ENCODE peak calls at places on chromosomes 5 and 9, in ten cellular contexts. Q is tibial nerve, K is uterus, B is breast epithelium, U is stomach, T is A549, H is adrenal gland, W is transverse colon, C is body of pancreas, M is GM12878. Z is an unnamed sample.

GRCh38 chr5:110977927-110978326 is 93.6 kb upstream of the TSLP start:
- DNase-seq in Q (no peak), K (no peak), B (no peak), U (no peak), T (no peak), H (no peak), W (no peak), C (no peak), M (no peak), Z (no peak)

GRCh38 chr9:129665814-129666511 is 516 bp downstream of the PRRX2 start:
- DNase-seq in Q (no peak), K (no peak), B (no peak), U (no peak), T (no peak), H (no peak), W (no peak), C (no peak), M (no peak), Z (no peak)

GRCh38 chr5:159826351-159827222 is 89.7 kb upstream of the ADRA1B start:
- DNase-seq in Q (no peak), K (no peak), B (no peak), U (peak; percentile 82), T (peak; percentile 93), H (no peak), W (no peak), C (no peak), M (peak; percentile 50), Z (no peak)

GRCh38 chr5:172637122-172637580 is 3.9 kb upstream of the NEURL1B start:
- DNase-seq in Q (no peak), K (no peak), B (peak; percentile 44), U (no peak), T (peak; percentile 28), H (no peak), W (peak; percentile 92), C (no peak), M (no peak), Z (peak; percentile 73)

GRCh38 chr5:79171846-79172245 is 60.2 kb downstream of the BHMT start:
- DNase-seq in Q (no peak), K (no peak), B (no peak), U (no peak), T (no peak), H (no peak), W (no peak), C (no peak), M (no peak), Z (no peak)

GRCh38 chr5:125550237-125550636 is 803.8 kb upstream of the ZNF608 start:
- DNase-seq in Q (no peak), K (no peak), B (no peak), U (no peak), T (no peak), H (no peak), W (no peak), C (no peak), M (no peak), Z (no peak)

GRCh38 chr5:63247651-63248050 is 669.0 kb downstream of the LRRC70 start:
- DNase-seq in Q (no peak), K (no peak), B (no peak), U (no peak), T (no peak), H (no peak), W (no peak), C (no peak), M (no peak), Z (no peak)

GRCh38 chr9:20570086-20570485 is 52.2 kb downstream of the MLLT3 start:
- DNase-seq in Q (no peak), K (no peak), B (no peak), U (no peak), T (peak; percentile 34), H (no peak), W (no peak), C (no peak), M (no peak), Z (no peak)

GRCh38 chr5:72543365-72543764 is 36.2 kb upstream of the ZNF366 start:
- DNase-seq in Q (no peak), K (no peak), B (no peak), U (no peak), T (no peak), H (no peak), W (no peak), C (no peak), M (no peak), Z (no peak)

GRCh38 chr9:133158695-133159094 is 5.0 kb downstream of the GBGT1 start:
- DNase-seq in Q (no peak), K (no peak), B (no peak), U (no peak), T (no peak), H (no peak), W (no peak), C (no peak), M (no peak), Z (no peak)

GRCh38 chr5:58135571-58136335 is 324.1 kb downstream of the PLK2 start:
- DNase-seq in Q (no peak), K (no peak), B (no peak), U (no peak), T (no peak), H (no peak), W (no peak), C (no peak), M (no peak), Z (no peak)

GRCh38 chr5:175796536-175797499 is 74.6 kb upstream of the CPLX2 start:
- DNase-seq in Q (peak; percentile 30), K (no peak), B (peak; percentile 70), U (peak; percentile 80), T (peak; percentile 74), H (peak; percentile 92), W (peak; percentile 60), C (peak; percentile 84), M (no peak), Z (peak; percentile 89)

GRCh38 chr9:133463234-133463863 is 3.6 kb downstream of the CACFD1 start:
- DNase-seq in Q (no peak), K (no peak), B (no peak), U (no peak), T (peak; percentile 44), H (no peak), W (no peak), C (peak; percentile 28), M (no peak), Z (no peak)

GRCh38 chr9:73180373-73180772 is 28.7 kb downstream of the ANXA1 start:
- DNase-seq in Q (no peak), K (no peak), B (no peak), U (no peak), T (no peak), H (no peak), W (no peak), C (no peak), M (no peak), Z (no peak)

DNA sequence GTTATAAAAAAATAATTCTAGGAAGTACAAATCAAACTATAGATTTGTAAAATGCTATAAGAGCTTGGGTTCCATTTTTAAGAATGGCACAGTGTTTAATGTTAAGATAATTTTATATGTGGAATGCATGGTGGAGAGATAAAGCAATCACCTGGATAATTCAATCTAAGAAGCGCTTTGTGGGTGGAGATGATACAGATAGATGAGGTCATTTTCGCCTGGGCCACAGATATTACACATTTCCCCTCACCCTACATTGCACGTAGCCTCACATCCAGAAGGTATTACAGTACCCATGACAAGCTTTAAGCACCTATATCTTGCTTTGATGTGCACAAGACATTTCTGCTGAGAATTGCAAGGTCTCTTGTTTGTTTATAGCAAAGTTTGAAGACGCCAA is 232.0 kb downstream of the PIK3R1 start:
- DNase-seq in Q (no peak), K (no peak), B (no peak), U (no peak), T (no peak), H (no peak), W (no peak), C (no peak), M (no peak), Z (no peak)
- H3K4me3 ChIP-seq in Q (no peak overlapping the region), K (no peak overlapping the region), B (no peak overlapping the region), U (no peak overlapping the region), T (no peak overlapping the region), H (no peak overlapping the region), W (no peak overlapping the region), C (no peak overlapping the region), M (no peak overlapping the region), Z (no peak overlapping the region)

DNA sequence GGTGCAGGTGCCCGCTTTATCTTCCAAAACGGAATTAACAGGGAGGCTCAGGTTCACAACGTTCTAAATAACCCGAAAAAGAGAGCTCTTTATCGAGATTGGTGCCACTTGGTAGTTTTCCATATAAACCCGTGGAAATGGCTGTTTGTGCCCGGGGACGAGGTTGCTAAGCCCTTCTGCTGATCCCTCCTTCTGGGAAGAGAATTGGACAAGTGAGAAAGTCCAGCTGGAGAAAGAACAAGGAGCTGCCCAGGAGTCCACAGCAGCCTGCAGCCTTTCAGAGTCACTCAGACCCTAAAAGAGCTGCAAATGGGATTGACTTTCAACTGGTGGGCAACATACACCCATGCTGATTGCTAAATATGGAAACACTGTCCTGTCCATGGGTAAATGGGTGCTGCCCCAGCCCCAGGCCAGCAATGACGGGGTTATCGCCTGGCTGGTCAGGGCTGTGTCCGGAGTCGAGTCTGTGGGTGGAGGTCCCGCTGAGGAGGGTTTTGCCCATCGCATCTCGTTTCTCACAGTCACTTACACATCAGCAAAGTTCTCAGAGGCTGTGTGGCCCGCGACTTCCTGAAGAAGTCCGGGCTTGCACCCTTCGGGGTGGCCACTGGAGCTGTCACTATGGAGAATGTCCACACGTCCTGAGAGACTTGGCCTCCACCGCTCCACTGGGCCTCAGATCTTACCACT is 40.7 kb upstream of the HSD17B3 start:
- DNase-seq in Q (no peak), K (no peak), B (no peak), U (no peak), T (no peak), H (no peak), W (no peak), C (no peak), M (no peak), Z (peak; percentile 68)
- TF ChIP-seq POLR2A in Q (no peak), K (no peak), B (no peak), U (no peak), T (no peak), H (no peak), W (no peak), C (no peak), M (no peak), Z (no peak)

GRCh38 chr5:61163905-61164304 is 1.6 kb upstream of the SMIM15 start:
- DNase-seq in Q (no peak), K (no peak), B (no peak), U (no peak), T (no peak), H (no peak), W (no peak), C (no peak), M (no peak), Z (no peak)
- H3K4me3 ChIP-seq in Q (no peak overlapping the region), K (no peak overlapping the region), B (peak overlapping the region; percentile 88), U (no peak overlapping the region), T (no peak overlapping the region), H (peak overlapping the region; percentile 65), W (no peak overlapping the region), C (no peak overlapping the region), M (peak overlapping the region; percentile 73), Z (no peak overlapping the region)

GRCh38 chr9:13171261-13171660 is 108.2 kb downstream of the MPDZ start:
- DNase-seq in Q (no peak), K (no peak), B (no peak), U (no peak), T (no peak), H (no peak), W (no peak), C (no peak), M (no peak), Z (no peak)
- TF ChIP-seq POLR2A in Q (no peak), K (no peak), B (no peak), U (no peak), T (no peak), H (no peak), W (no peak), C (no peak), M (no peak), Z (no peak)

Z was measured in lower leg skin.